ENCODE peak calls at places on chromosome 12, in four cellular contexts. I is stimulated activated CD8-positive, alpha-beta memory T cell treated with anti-CD3 and anti-CD28 coated beads, Interleukin-4, amount 100 ng/mL, for 24 hours; H is SK-MEL-5; S is astrocyte of the cerebellum. Y is an unnamed sample.

GRCh38 chr12:26906704-26907103 is 31.1 kb downstream of the INTS13 start:
- DNase-seq in I (no peak), H (no peak), S (no peak), Y (no peak)

GRCh38 chr12:60501124-60501729 is 905.4 kb downstream of the SLC16A7 start:
- DNase-seq in I (no peak), H (no peak), S (peak), Y (no peak)

GRCh38 chr12:6534158-6534913 is at the start of gene GAPDH:
- DNase-seq in I (peak), H (peak), S (peak), Y (peak)

GRCh38 chr12:58633479-58633878 is 286.8 kb downstream of the LRIG3 start:
- DNase-seq in I (no peak), H (no peak), S (no peak), Y (no peak)

GRCh38 chr12:19397534-19397933 is 41.8 kb upstream of the AEBP2 start:
- DNase-seq in I (no peak), H (no peak), S (no peak), Y (no peak)

GRCh38 chr12:5514016-5514415 is 82.1 kb downstream of the NTF3 start:
- DNase-seq in I (no peak), H (no peak), S (no peak), Y (no peak)

GRCh38 chr12:58248599-58248998 is 307.2 kb downstream of the ATP23 start:
- DNase-seq in I (no peak), H (no peak), S (no peak), Y (no peak)

GRCh38 chr12:83136421-83136820 is 449.7 kb downstream of the TMTC2 start:
- DNase-seq in I (no peak), H (no peak), S (no peak), Y (no peak)

GRCh38 chr12:4286228-4286627 is 12.7 kb downstream of the CCND2 start:
- DNase-seq in I (no peak), H (no peak), S (no peak), Y (no peak)

GRCh38 chr12:55728185-55728931 is 451 bp downstream of the CD63 start:
- DNase-seq in I (no peak), H (peak), S (no peak), Y (no peak)

Y was measured in HFF-Myc.